ENCODE peak calls at places on chromosomes 1 and 21, in seven cellular contexts. T is HT-29, R is NCI-H1048, D is left cardiac atrium, E is T-helper 1 cell, W is neural progenitor cell, H is EH. P is an unnamed sample.

GRCh38 chr1:88612783-88613182 is 71.3 kb upstream of the PKN2 start:
- DNase-seq in T (peak; percentile 73), R (no peak), D (no peak), E (no peak), W (no peak), H (no peak), P (no peak)

GRCh38 chr1:174407705-174408104 is 40.1 kb upstream of the GPR52 start:
- DNase-seq in T (no peak), R (no peak), D (no peak), E (no peak), W (no peak), H (peak; percentile 58), P (no peak)

GRCh38 chr1:248861621-248862020 is 2.7 kb upstream of the ZNF692 start:
- DNase-seq in T (no peak), R (no peak), D (no peak), E (no peak), W (no peak), H (no peak), P (no peak)

GRCh38 chr1:111030590-111030989 is 66.9 kb upstream of the LRIF1 start:
- DNase-seq in T (peak; percentile 87), R (no peak), D (no peak), E (peak; percentile 14), W (peak; percentile 74), H (peak; percentile 70), P (no peak)

GRCh38 chr1:101136739-101137138 is 100.1 kb upstream of the S1PR1 start:
- DNase-seq in T (no peak), R (no peak), D (no peak), E (no peak), W (peak; percentile 26), H (peak; percentile 25), P (no peak)

GRCh38 chr1:89894210-89894668 is 73.4 kb downstream of the LRRC8D start:
- DNase-seq in T (no peak), R (no peak), D (no peak), E (no peak), W (no peak), H (peak; percentile 95), P (no peak)

GRCh38 chr1:4173731-4174130 is 273.7 kb upstream of the C1orf174 start:
- DNase-seq in T (no peak), R (no peak), D (no peak), E (no peak), W (no peak), H (no peak), P (peak; percentile 55)

GRCh38 chr1:209590405-209590804 is 6.9 kb downstream of the CAMK1G start:
- DNase-seq in T (peak; percentile 51), R (no peak), D (no peak), E (no peak), W (peak; percentile 67), H (peak; percentile 26), P (no peak)

GRCh38 chr1:206082831-206083695 is 30.1 kb downstream of the RHEX start:
- DNase-seq in T (no peak), R (no peak), D (no peak), E (no peak), W (no peak), H (no peak), P (no peak)

GRCh38 chr1:73948021-73948420 is 250.0 kb downstream of the LRRIQ3 start:
- DNase-seq in T (no peak), R (no peak), D (no peak), E (no peak), W (no peak), H (no peak), P (no peak)

GRCh38 chr1:47986741-47987140 is 10.4 kb downstream of the TRABD2B start:
- DNase-seq in T (no peak), R (no peak), D (peak; percentile 83), E (no peak), W (peak; percentile 48), H (no peak), P (no peak)

GRCh38 chr1:155186266-155186954 is 12.8 kb downstream of the TRIM46 start:
- DNase-seq in T (peak; percentile 38), R (no peak), D (peak; percentile 15), E (no peak), W (no peak), H (no peak), P (peak; percentile 48)

GRCh38 chr1:223378754-223379153 is 14.5 kb upstream of the CCDC185 start:
- DNase-seq in T (no peak), R (no peak), D (no peak), E (no peak), W (no peak), H (no peak), P (no peak)

GRCh38 chr1:1075148-1075935 is 1.2 kb upstream of the RNF223 start:
- DNase-seq in T (no peak), R (no peak), D (peak; percentile 22), E (no peak), W (no peak), H (no peak), P (no peak)

GRCh38 chr1:220874201-220874655 is 5.0 kb upstream of the HLX start:
- DNase-seq in T (peak; percentile 26), R (no peak), D (no peak), E (no peak), W (peak; percentile 73), H (peak; percentile 62), P (no peak)

GRCh38 chr1:48093696-48094518 is 96.7 kb upstream of the TRABD2B start:
- DNase-seq in T (peak; percentile 93), R (peak; percentile 68), D (peak; percentile 39), E (peak; percentile 47), W (peak; percentile 80), H (peak; percentile 34), P (peak; percentile 79)

GRCh38 chr21:38910390-38911008 is 104.8 kb downstream of the ETS2 start:
- DNase-seq in T (peak; percentile 54), R (no peak), D (no peak), E (no peak), W (no peak), H (peak; percentile 12), P (no peak)

GRCh38 chr1:224534731-224535130 is 81.4 kb upstream of the CNIH3 start:
- DNase-seq in T (no peak), R (no peak), D (no peak), E (no peak), W (no peak), H (no peak), P (no peak)

GRCh38 chr21:33259995-33260394 is 6.2 kb upstream of the IL10RB start:
- DNase-seq in T (no peak), R (no peak), D (no peak), E (no peak), W (no peak), H (no peak), P (no peak)

GRCh38 chr1:53637726-53638640 is 101.0 kb downstream of the GLIS1 start:
- DNase-seq in T (no peak), R (no peak), D (no peak), E (no peak), W (no peak), H (no peak), P (peak; percentile 39)

P was measured in suprapubic skin.